ENCODE peak calls at places on chromosomes 5 and 9, in five cellular contexts. W, T, X, O and U are unnamed samples.

GRCh38 chr5:92884464-92884863 is 696.6 kb downstream of the NR2F1-AS1 start:
- DNase-seq in W (no peak), T (no peak), X (no peak), O (no peak), U (no peak)

GRCh38 chr9:108889649-108890067 is 27.6 kb downstream of the ACTL7A start:
- DNase-seq in W (peak), T (no peak), X (no peak), O (no peak), U (no peak)

GRCh38 chr9:69195681-69196080 is 21.6 kb downstream of the TJP2 start:
- DNase-seq in W (no peak), T (no peak), X (no peak), O (no peak), U (no peak)

GRCh38 chr9:93064392-93065124 is 6.1 kb downstream of the SUSD3 start:
- DNase-seq in W (no peak), T (peak), X (peak), O (peak), U (peak)

GRCh38 chr9:27528886-27529315 is 713 bp downstream of the MOB3B start:
- DNase-seq in W (no peak), T (peak), X (no peak), O (peak), U (peak)

GRCh38 chr5:65916066-65916465 is 10.3 kb upstream of the ERBIN start:
- DNase-seq in W (no peak), T (no peak), X (no peak), O (no peak), U (no peak)

GRCh38 chr9:22469928-22470544 is 23.4 kb downstream of the DMRTA1 start:
- DNase-seq in W (peak), T (no peak), X (no peak), O (no peak), U (peak)

GRCh38 chr9:136314944-136315343 is 11.1 kb upstream of the CCDC187 start:
- DNase-seq in W (no peak), T (no peak), X (no peak), O (no peak), U (no peak)

GRCh38 chr5:4862500-4862899 is 277.6 kb upstream of the ADAMTS16 start:
- DNase-seq in W (peak), T (no peak), X (no peak), O (no peak), U (peak)

GRCh38 chr9:107983191-107983603 is 493.6 kb upstream of the KLF4 start:
- DNase-seq in W (peak), T (no peak), X (no peak), O (no peak), U (no peak)

GRCh38 chr9:81035171-81035570 is 654.2 kb downstream of the TLE1 start:
- DNase-seq in W (peak), T (no peak), X (no peak), O (no peak), U (no peak)

GRCh38 chr9:71762900-71763653 is 5.2 kb downstream of the CEMIP2 start:
- DNase-seq in W (peak), T (no peak), X (no peak), O (no peak), U (no peak)

GRCh38 chr5:113269023-113269997 is 165.5 kb downstream of the TSSK1B start:
- DNase-seq in W (no peak), T (no peak), X (no peak), O (no peak), U (no peak)

GRCh38 chr9:7542648-7543165 is 256.9 kb downstream of the DMAC1 start:
- DNase-seq in W (no peak), T (no peak), X (no peak), O (no peak), U (no peak)

GRCh38 chr5:93428868-93429267 is 152.2 kb downstream of the NR2F1-AS1 start:
- DNase-seq in W (peak), T (no peak), X (no peak), O (no peak), U (no peak)

GRCh38 chr5:107558951-107559350 is 111.8 kb downstream of the EFNA5 start:
- DNase-seq in W (no peak), T (no peak), X (no peak), O (no peak), U (no peak)

GRCh38 chr5:169970911-169971436 is 9.3 kb downstream of the INSYN2B start:
- DNase-seq in W (peak), T (peak), X (no peak), O (peak), U (no peak)

GRCh38 chr9:127862075-127863011 is 7.9 kb upstream of the ENG start:
- DNase-seq in W (no peak), T (peak), X (no peak), O (peak), U (peak)

GRCh38 chr5:61735531-61735930 is 403.5 kb downstream of the ZSWIM6 start:
- DNase-seq in W (no peak), T (no peak), X (no peak), O (no peak), U (no peak)

GRCh38 chr9:134648701-134649525 is 7.3 kb downstream of the COL5A1 start:
- DNase-seq in W (peak), T (no peak), X (no peak), O (peak), U (no peak)

GRCh38 chr5:133307275-133307674 is 255.5 kb downstream of the HSPA4 start:
- DNase-seq in W (no peak), T (no peak), X (peak), O (no peak), U (peak)

GRCh38 chr9:109110326-109111014 is 9.3 kb downstream of the TMEM245 start:
- DNase-seq in W (peak), T (no peak), X (no peak), O (no peak), U (peak)

GRCh38 chr9:20558609-20559016 is 63.7 kb downstream of the MLLT3 start:
- DNase-seq in W (peak), T (no peak), X (no peak), O (no peak), U (peak)

GRCh38 chr9:34771023-34771422 is 61.1 kb upstream of the CCL21 start:
- DNase-seq in W (no peak), T (no peak), X (no peak), O (no peak), U (no peak)

GRCh38 chr9:15372385-15373200 is 50.1 kb upstream of the SNAPC3 start:
- DNase-seq in W (no peak), T (no peak), X (no peak), O (no peak), U (peak)

GRCh38 chr5:88888799-88889164 is 5.8 kb upstream of the MEF2C start:
- DNase-seq in W (no peak), T (no peak), X (no peak), O (no peak), U (no peak)

GRCh38 chr9:78131969-78132687 is 100.5 kb upstream of the GNAQ start:
- DNase-seq in W (no peak), T (no peak), X (no peak), O (no peak), U (no peak)

DNA sequence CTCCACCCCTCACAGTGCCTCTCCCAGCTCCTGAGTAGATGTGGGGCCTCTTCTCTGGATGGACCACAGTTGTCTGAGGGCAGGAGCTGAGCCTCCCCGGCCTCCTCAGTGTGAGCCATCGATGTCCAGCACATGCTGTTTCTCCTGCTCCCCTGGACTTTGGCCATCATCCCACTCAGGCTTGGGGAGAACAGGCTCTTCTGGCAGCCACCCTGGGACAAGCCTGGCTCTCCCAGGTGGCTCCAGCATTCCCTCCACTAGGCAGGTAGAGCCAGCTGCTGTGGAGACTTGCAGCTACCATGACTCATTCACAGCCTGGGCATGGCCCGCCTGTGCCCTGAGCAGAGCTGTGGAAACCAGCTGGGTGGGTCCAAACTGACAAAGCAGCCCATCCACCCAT is 77.0 kb downstream of the CSNK1A1 start:
- DNase-seq in W (no peak), T (no peak), X (no peak), O (no peak), U (no peak)
- TF ChIP-seq CTCF in W (no peak), T (no peak), X (no peak), O (no peak), U (no peak)

GRCh38 chr5:73495772-73496346 is 2.4 kb upstream of the BTF3 start:
- DNase-seq in W (no peak), T (no peak), X (no peak), O (no peak), U (no peak)

GRCh38 chr5:73497537-73498056 is 645 bp upstream of the BTF3 start:
- DNase-seq in W (no peak), T (no peak), X (no peak), O (no peak), U (no peak)

GRCh38 chr5:73499187-73499586 is 945 bp downstream of the BTF3 start:
- DNase-seq in W (no peak), T (no peak), X (no peak), O (no peak), U (no peak)

GRCh38 chr5:73498057-73498992 is at the start of gene BTF3:
- DNase-seq in W (peak), T (peak), X (peak), O (peak), U (peak)

DNA sequence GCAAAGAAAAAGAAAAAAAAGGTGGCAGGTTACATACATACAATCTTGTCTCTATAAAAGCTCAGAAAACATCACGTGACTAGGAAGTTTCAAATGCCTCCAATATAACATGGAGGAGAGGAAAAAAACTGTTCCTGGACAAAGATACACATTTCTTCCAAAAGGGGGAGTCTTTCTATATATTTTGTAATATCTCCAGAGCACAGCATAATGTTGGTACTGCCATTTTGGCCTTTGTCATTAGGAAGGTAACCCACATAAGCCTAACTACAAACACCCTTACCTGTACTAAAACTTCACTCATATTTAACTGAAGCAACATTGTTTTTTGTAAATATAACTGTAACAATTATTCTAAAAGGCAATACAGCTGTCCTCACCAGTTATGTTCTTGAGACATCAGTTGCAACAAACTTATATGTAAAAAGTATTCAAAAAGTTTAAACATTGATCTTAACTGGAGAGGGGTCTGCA is 1.2 kb upstream of the BTF3 start:
- DNase-seq in W (peak), T (no peak), X (no peak), O (no peak), U (peak)
- H3K4me3 ChIP-seq in W (no peak), T (no peak), X (peak), O (peak), U (peak)

GRCh38 chr5:177980776-177981175 is 15.3 kb downstream of the PROP1 start:
- DNase-seq in W (no peak), T (no peak), X (no peak), O (no peak), U (no peak)

GRCh38 chr5:177982956-177983355 is 13.1 kb downstream of the PROP1 start:
- DNase-seq in W (no peak), T (no peak), X (no peak), O (no peak), U (no peak)

GRCh38 chr5:177983763-177984564 is 12.1 kb downstream of the PROP1 start:
- DNase-seq in W (no peak), T (no peak), X (no peak), O (no peak), U (no peak)

GRCh38 chr5:177981296-177982071 is 14.6 kb downstream of the PROP1 start:
- DNase-seq in W (no peak), T (no peak), X (no peak), O (no peak), U (no peak)

DNA sequence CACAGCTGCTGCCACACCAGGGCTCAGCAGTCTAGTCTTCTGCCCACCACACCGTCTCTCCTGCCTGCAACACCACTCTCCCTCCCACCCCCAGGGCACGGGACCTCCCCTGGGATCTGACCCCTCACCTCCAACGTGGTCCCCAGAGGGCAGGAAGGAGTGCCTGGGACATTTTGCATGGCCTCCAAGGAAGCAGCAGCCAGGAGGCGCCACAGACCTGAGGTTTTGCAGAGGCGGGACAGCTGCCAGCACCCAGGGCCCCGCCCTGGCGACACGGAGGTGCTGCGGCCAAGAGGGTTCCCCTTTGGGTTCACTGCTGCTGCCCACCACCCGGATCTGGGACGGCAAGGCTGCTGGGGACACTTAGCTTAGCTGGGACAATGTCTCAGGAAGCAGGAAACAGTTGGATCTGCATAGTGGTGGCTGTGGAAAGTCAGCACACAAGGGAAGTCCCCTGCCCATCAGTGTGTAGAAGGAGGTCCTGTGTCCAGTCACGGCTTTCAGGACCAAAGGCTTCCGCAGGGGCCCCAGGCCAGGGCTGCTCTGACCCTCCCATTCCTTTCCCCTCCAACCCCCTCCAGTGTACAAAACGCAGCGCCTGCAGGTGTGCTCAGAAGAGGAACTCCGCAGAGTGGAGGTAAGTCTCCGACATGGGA is 13.8 kb downstream of the PROP1 start:
- DNase-seq in W (no peak), T (no peak), X (no peak), O (no peak), U (peak)
- TF ChIP-seq CTCF in W (no peak), T (no peak), X (no peak), O (no peak), U (no peak)

GRCh38 chr5:57163553-57164006 is 10.3 kb upstream of the GPBP1 start:
- DNase-seq in W (no peak), T (no peak), X (no peak), O (no peak), U (no peak)

GRCh38 chr5:57167201-57167600 is 6.7 kb upstream of the GPBP1 start:
- DNase-seq in W (no peak), T (no peak), X (no peak), O (no peak), U (no peak)

GRCh38 chr5:57166250-57166649 is 7.6 kb upstream of the GPBP1 start:
- DNase-seq in W (no peak), T (no peak), X (no peak), O (no peak), U (peak)

GRCh38 chr5:57164124-57164523 is 9.7 kb upstream of the GPBP1 start:
- DNase-seq in W (no peak), T (no peak), X (no peak), O (no peak), U (no peak)
- H3K4me3 ChIP-seq in W (no peak), T (no peak), X (no peak), O (no peak), U (no peak)

GRCh38 chr5:126370796-126371718 is 52.2 kb upstream of the GRAMD2B start:
- DNase-seq in W (peak), T (no peak), X (no peak), O (no peak), U (no peak)
- TF ChIP-seq CTCF in W (no peak), T (no peak), X (no peak), O (no peak), U (no peak)

GRCh38 chr5:14851067-14851422 is 20.5 kb downstream of the ANKH start:
- DNase-seq in W (no peak), T (no peak), X (no peak), O (no peak), U (no peak)

GRCh38 chr5:14851597-14851996 is 20.0 kb downstream of the ANKH start:
- DNase-seq in W (no peak), T (no peak), X (no peak), O (no peak), U (no peak)

GRCh38 chr5:14849516-14850294 is 21.9 kb downstream of the ANKH start:
- DNase-seq in W (no peak), T (no peak), X (no peak), O (no peak), U (no peak)

GRCh38 chr5:14851999-14852526 is 19.5 kb downstream of the ANKH start:
- DNase-seq in W (no peak), T (no peak), X (no peak), O (no peak), U (no peak)

GRCh38 chr5:14850419-14851066 is 21.0 kb downstream of the ANKH start:
- DNase-seq in W (no peak), T (no peak), X (no peak), O (no peak), U (no peak)
- H3K4me3 ChIP-seq in W (no peak), T (no peak), X (no peak), O (no peak), U (no peak)

DNA sequence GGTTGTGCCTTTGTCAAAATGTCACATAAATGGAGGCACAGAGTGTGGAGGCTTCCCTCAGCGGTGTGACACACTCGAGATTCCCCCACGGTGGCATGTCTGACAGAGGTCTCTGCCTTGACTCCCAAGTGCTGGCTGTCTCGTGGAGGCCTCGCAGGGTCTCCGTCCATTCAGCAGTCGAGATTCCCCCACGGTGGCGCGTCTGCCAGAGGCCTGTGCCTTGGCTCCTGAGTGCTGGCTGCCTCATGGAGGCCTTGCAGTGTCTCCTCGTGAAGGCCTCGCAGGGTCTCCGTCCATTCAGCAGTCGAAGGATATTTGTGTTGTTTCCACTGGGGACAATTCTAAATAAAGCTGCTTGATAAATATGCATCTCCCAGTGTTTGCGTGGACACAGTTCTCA is 26.0 kb downstream of the PNPLA7 start:
- DNase-seq in W (no peak), T (no peak), X (no peak), O (no peak), U (no peak)
- TF ChIP-seq CTCF in W (no peak), T (no peak), X (no peak), O (no peak), U (no peak)

GRCh38 chr5:178112545-178112944 is 787 bp upstream of the N4BP3 start:
- DNase-seq in W (no peak), T (no peak), X (no peak), O (no peak), U (no peak)
- H3K4me3 ChIP-seq in W (no peak), T (no peak), X (peak), O (peak), U (peak)

GRCh38 chr5:90944116-90944515 is 385.5 kb downstream of the ADGRV1 start:
- DNase-seq in W (peak), T (no peak), X (no peak), O (no peak), U (no peak)

GRCh38 chr5:90948969-90949368 is 390.4 kb downstream of the ADGRV1 start:
- DNase-seq in W (no peak), T (no peak), X (no peak), O (no peak), U (no peak)

GRCh38 chr5:90949469-90950358 is 391.1 kb downstream of the ADGRV1 start:
- DNase-seq in W (no peak), T (no peak), X (no peak), O (no peak), U (peak)

DNA sequence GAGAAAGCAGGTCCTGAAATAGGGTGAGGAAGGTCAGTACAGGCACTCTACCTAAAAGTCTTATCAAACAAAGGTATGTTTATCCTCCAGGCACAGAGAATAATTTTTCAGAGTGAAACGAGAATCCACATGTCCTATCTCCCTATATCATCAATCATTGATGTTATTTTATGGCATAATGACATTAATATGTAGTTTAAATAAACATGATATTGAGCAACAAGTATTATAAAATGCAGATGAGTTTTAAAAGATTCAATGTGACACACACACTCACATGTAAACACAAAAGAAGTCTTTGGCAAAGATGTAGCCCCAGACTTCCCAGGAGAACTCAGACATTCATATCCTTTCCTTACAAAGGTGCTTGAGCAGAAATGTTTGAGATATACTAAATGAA is 389.1 kb downstream of the ADGRV1 start:
- DNase-seq in W (peak), T (no peak), X (no peak), O (no peak), U (no peak)
- TF ChIP-seq CTCF in W (no peak), T (no peak), X (no peak), O (no peak), U (no peak)